ENCODE peak calls at places on chromosomes 1 and 21, in five cellular contexts. E, T, D, N and J are unnamed samples.

GRCh38 chr1:192601145-192602048 is 25.8 kb downstream of the RGS1 start:
- DNase-seq in D (no peak), N (no peak), E (no peak), T (no peak), J (no peak)

GRCh38 chr1:218475275-218475674 is 130.1 kb downstream of the TGFB2 start:
- DNase-seq in D (no peak), T (no peak), E (no peak), N (no peak), J (no peak)

GRCh38 chr1:7956218-7957032 is 5.1 kb upstream of the PARK7 start:
- DNase-seq in D (no peak), E (no peak), N (no peak), T (no peak), J (no peak)

GRCh38 chr1:247681288-247681897 is 1.9 kb upstream of the OR13G1 start:
- DNase-seq in N (no peak), T (peak; percentile 7), E (peak; percentile 59), D (no peak), J (peak; percentile 52)

GRCh38 chr1:203206116-203206687 is 19.7 kb upstream of the CHI3L1 start:
- DNase-seq in N (no peak), T (no peak), D (no peak), E (no peak), J (no peak)

GRCh38 chr1:116309090-116309870 is 63.8 kb upstream of the ATP1A1 start:
- DNase-seq in N (no peak), E (peak; percentile 28), D (no peak), T (no peak), J (no peak)

GRCh38 chr1:198564157-198564556 is 23.7 kb upstream of the ATP6V1G3 start:
- DNase-seq in N (no peak), T (no peak), E (no peak), D (no peak), J (no peak)

GRCh38 chr1:223326776-223327175 is 37.2 kb downstream of the SUSD4 start:
- DNase-seq in E (no peak), D (no peak), T (no peak), N (no peak), J (no peak)

GRCh38 chr1:103788377-103788776 is 38.7 kb downstream of the AMY1C start:
- DNase-seq in T (no peak), N (no peak), D (no peak), E (no peak), J (no peak)

GRCh38 chr1:88655685-88656299 is 28.3 kb upstream of the PKN2 start:
- DNase-seq in D (peak; percentile 5), E (peak; percentile 9), N (no peak), T (no peak), J (peak; percentile 18)

GRCh38 chr1:64163972-64164371 is 39.5 kb upstream of the UBE2U start:
- DNase-seq in T (no peak), E (peak; percentile 33), D (no peak), N (no peak), J (no peak)

GRCh38 chr1:8402109-8402704 is 84.3 kb downstream of the SLC45A1 start:
- DNase-seq in D (no peak), T (no peak), E (no peak), N (no peak), J (no peak)

GRCh38 chr1:244012232-244012631 is 38.9 kb upstream of the ZBTB18 start:
- DNase-seq in T (no peak), D (no peak), N (no peak), E (peak; percentile 43), J (no peak)

GRCh38 chr1:85200367-85200869 is 398 bp downstream of the SYDE2 start:
- DNase-seq in N (peak; percentile 83), T (no peak), D (no peak), E (no peak), J (no peak)

GRCh38 chr1:5974631-5975030 is 17.6 kb downstream of the NPHP4 start:
- DNase-seq in E (no peak), D (no peak), N (peak; percentile 26), T (no peak), J (no peak)

GRCh38 chr1:19210772-19211549 is 895 bp upstream of the UBR4 start:
- DNase-seq in D (no peak), E (no peak), N (no peak), T (no peak), J (no peak)

GRCh38 chr1:92065042-92065441 is 10.2 kb downstream of the SETSIP start:
- DNase-seq in E (peak; percentile 36), T (no peak), N (no peak), D (no peak), J (no peak)

GRCh38 chr1:10663668-10664035 is 132.8 kb downstream of the CASZ1 start:
- DNase-seq in T (no peak), E (peak; percentile 86), N (peak; percentile 90), D (no peak), J (no peak)

GRCh38 chr21:42063578-42064521 is 7.3 kb upstream of the UMODL1 start:
- DNase-seq in D (peak; percentile 77), T (peak; percentile 32), N (peak; percentile 72), E (no peak), J (no peak)